ENCODE peak calls at places on chromosomes 6 and 20, in nine cellular contexts. P is transverse colon, T is astrocyte of the spinal cord, C is esophagus squamous epithelium, R is left ventricle myocardium inferior, G is ovary, I is right atrium auricular region, X is gastrocnemius medialis, U is fibroblast of the aortic adventitia. Q is an unnamed sample.

GRCh38 chr6:116562614-116563013 is 8.7 kb upstream of the RWDD1 start:
- DNase-seq in T (no peak), I (no peak), C (no peak), G (no peak), R (no peak), X (no peak), P (no peak), U (peak; percentile 61), Q (no peak)

GRCh38 chr6:88512951-88513350 is 346.8 kb upstream of the CNR1 start:
- DNase-seq in U (no peak), X (no peak), C (no peak), R (no peak), I (no peak), P (no peak), T (no peak), G (no peak), Q (no peak)

GRCh38 chr6:159267165-159267564 is 98.0 kb downstream of the FNDC1 start:
- DNase-seq in P (no peak), U (no peak), T (no peak), R (no peak), C (no peak), G (no peak), X (no peak), I (no peak), Q (peak; percentile 23)

GRCh38 chr20:25600632-25601031 is 15.3 kb upstream of the NINL start:
- DNase-seq in U (no peak), P (no peak), C (no peak), T (peak; percentile 23), I (no peak), X (no peak), G (no peak), R (no peak), Q (peak; percentile 70)

GRCh38 chr6:73058736-73059135 is 166.6 kb downstream of the KHDC1L start:
- DNase-seq in G (no peak), U (peak; percentile 38), X (no peak), I (no peak), P (no peak), R (no peak), T (peak; percentile 52), C (no peak), Q (no peak)

GRCh38 chr20:9179867-9180266 is 111.0 kb downstream of the PLCB4 start:
- DNase-seq in T (no peak), I (no peak), G (no peak), R (no peak), U (no peak), C (no peak), X (no peak), P (no peak), Q (no peak)

GRCh38 chr6:24472181-24472580 is 17.2 kb downstream of the GPLD1 start:
- DNase-seq in P (no peak), X (no peak), G (no peak), I (no peak), C (no peak), R (no peak), U (no peak), T (no peak), Q (no peak)

GRCh38 chr20:32681175-32682084 is 7.7 kb upstream of the C20orf203 start:
- DNase-seq in U (no peak), C (no peak), X (no peak), P (no peak), I (no peak), T (peak; percentile 26), G (no peak), R (no peak), Q (no peak)

GRCh38 chr20:20219016-20219415 is 148.9 kb upstream of the INSM1 start:
- DNase-seq in X (no peak), I (no peak), U (no peak), P (no peak), G (no peak), T (no peak), R (no peak), C (no peak), Q (no peak)

GRCh38 chr6:111080713-111081112 is 6.6 kb upstream of the SLC16A10 start:
- DNase-seq in G (no peak), U (peak; percentile 39), P (no peak), C (no peak), R (no peak), X (no peak), T (no peak), I (no peak), Q (peak; percentile 72)

GRCh38 chr6:42013134-42013516 is 37.2 kb upstream of the TAF8 start:
- DNase-seq in U (no peak), R (no peak), P (no peak), I (no peak), G (no peak), X (no peak), T (peak; percentile 68), C (no peak), Q (no peak)

GRCh38 chr6:2817778-2818443 is 23.8 kb downstream of the SERPINB1 start:
- DNase-seq in P (no peak), G (no peak), X (no peak), R (no peak), U (peak; percentile 79), T (peak; percentile 59), I (no peak), C (no peak), Q (no peak)

GRCh38 chr20:33668087-33668790 is 1.5 kb downstream of the ACTL10 start:
- DNase-seq in P (no peak), G (no peak), C (no peak), R (peak; percentile 76), X (peak; percentile 77), I (no peak), U (no peak), T (peak; percentile 71), Q (no peak)

GRCh38 chr6:105611606-105612005 is 208.7 kb upstream of the PREP start:
- DNase-seq in X (no peak), G (no peak), C (no peak), U (peak; percentile 40), T (no peak), R (no peak), P (no peak), I (no peak), Q (no peak)

GRCh38 chr6:79989641-79990040 is 14.8 kb upstream of the TTK start:
- DNase-seq in T (no peak), X (no peak), P (no peak), C (no peak), R (no peak), G (no peak), U (no peak), I (no peak), Q (no peak)

GRCh38 chr6:79981647-79982046 is 22.8 kb upstream of the TTK start:
- DNase-seq in T (no peak), U (no peak), X (no peak), R (no peak), P (no peak), C (no peak), G (no peak), I (no peak), Q (no peak)

GRCh38 chr6:79985128-79985527 is 19.3 kb upstream of the TTK start:
- DNase-seq in T (no peak), U (no peak), R (no peak), G (no peak), C (no peak), P (no peak), X (no peak), I (no peak), Q (no peak)

DNA sequence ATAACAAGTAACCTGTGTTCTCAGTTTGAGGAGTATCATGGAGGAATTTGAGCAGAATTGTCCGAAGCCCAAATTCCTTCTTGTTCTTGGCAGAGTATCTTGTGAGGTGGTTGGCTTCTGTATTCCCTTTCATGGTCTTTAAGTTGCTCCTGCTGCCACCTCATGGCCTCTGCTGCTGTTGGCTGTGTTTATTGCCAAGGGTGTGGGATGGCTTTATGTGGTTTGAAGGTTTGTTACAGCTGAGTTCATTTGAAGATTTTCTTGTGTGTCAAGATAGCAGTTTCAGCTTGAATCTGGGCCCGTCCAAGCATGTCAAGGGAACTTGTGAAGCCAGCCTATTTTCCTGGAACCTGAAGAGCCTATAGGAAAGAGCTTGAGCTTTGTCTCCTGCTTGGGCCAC is 20.2 kb upstream of the TTK start:
- DNase-seq in I (no peak), X (no peak), C (no peak), R (no peak), T (peak; percentile 64), G (no peak), P (peak; percentile 11), U (peak; percentile 27), Q (peak; percentile 11)
- TF ChIP-seq CTCF in I (no peak), X (no peak), C (peak; percentile 33), R (no peak), T (peak; percentile 10), G (no peak), P (no peak), U (no peak), Q (no peak)

DNA sequence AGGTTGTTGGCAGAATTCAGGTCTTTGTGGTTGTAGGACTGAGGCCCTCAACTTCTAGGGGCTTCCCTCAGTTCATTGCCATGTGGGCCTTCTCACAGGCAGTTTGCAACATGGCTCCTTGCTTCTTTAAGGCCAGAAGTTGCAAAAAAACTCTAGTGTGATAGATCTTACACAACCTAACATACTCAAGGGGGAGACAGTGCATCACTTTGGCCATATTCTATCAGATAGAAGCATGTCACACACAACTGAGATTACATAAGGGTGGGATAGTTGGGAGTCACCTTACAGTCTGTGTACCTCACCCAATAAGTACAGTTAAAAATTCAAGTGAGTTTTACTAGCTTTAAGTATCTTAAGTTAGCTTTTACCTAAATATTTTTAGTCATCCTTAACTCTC is 1.6 kb downstream of the SIRPD start:
- DNase-seq in I (no peak), G (no peak), C (no peak), R (no peak), X (no peak), P (no peak), T (no peak), U (no peak), Q (no peak)
- TF ChIP-seq CTCF in I (no peak), G (no peak), C (no peak), R (no peak), X (no peak), P (no peak), T (no peak), U (no peak), Q (no peak)

GRCh38 chr6:17589402-17590116 is 10.5 kb upstream of the FAM8A1 start:
- DNase-seq in U (peak; percentile 70), G (no peak), P (peak; percentile 65), R (no peak), X (no peak), I (no peak), C (no peak), T (peak; percentile 79), Q (peak; percentile 80)
- TF ChIP-seq CTCF in U (no peak), G (no peak), P (peak; percentile 2), R (no peak), X (no peak), I (no peak), C (no peak), T (no peak), Q (peak; percentile 36)

DNA sequence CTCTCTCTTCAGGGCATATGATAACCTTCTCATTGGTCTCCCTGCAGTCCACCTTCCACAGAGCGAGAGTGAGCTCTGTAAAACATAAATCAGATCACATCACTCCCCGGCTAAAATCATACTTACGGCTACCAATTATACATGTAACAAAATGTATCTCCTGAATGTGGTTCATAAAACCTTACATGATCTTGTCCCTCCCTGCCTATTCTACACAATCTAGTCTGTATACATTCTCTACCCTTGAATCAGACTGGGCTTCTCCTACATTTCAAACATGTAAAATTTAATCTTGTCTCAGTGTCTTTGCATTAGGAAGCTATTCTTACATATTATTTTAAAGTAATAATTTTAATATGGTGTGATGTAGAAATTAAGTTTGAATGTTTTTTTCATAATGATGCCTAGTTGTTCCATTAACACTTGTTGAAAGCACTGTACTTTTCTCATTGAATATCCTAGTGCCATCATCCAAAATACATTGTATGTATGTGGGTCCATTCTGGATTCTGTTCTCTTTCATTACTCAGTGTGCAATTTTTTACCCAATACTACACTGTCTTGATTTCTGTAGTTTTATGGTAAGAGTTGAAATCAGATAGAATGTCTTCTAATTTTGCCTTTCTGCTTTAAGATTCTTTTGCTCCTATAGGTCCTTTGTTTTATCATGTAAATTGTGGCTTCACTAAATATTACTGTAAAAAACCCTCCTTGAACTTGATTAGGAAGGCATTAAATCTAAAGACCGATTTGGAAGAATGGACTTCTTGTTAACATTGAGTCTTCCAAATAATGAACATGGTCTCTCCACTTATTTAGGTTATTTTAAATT is 403.3 kb upstream of the EPHA7 start:
- DNase-seq in P (no peak), X (no peak), U (no peak), C (no peak), I (no peak), G (no peak), R (no peak), T (no peak), Q (no peak)
- TF ChIP-seq CTCF in P (no peak), X (no peak), U (no peak), C (no peak), I (no peak), G (no peak), R (no peak), T (no peak), Q (no peak)